ENCODE peak calls at places on chromosome 10, in six cellular contexts. R is hypothalamus; F is lower lobe of right lung; A is stimulated activated CD8-positive, alpha-beta memory T cell treated with anti-CD3 and anti-CD28 coated beads, Interleukin-4, amount 100 ng/mL, for 1 hour; H is choroid plexus epithelial cell; J is posterior vena cava. K is an unnamed sample.

GRCh38 chr10:96450514-96451207 is 63.1 kb downstream of the TLL2 start:
- DNase-seq in A (no peak), R (no peak), J (no peak), H (no peak), F (no peak), K (no peak)

GRCh38 chr10:104032144-104032775 is 53.4 kb downstream of the COL17A1 start:
- DNase-seq in F (no peak), A (no peak), R (no peak), J (no peak), H (no peak), K (no peak)

GRCh38 chr10:132422169-132422691 is 25.2 kb downstream of the PWWP2B start:
- DNase-seq in R (no peak), J (no peak), A (no peak), F (no peak), H (peak), K (no peak)

GRCh38 chr10:16999665-17000451 is 129.8 kb downstream of the CUBN start:
- DNase-seq in F (no peak), R (no peak), H (peak), A (no peak), J (no peak), K (no peak)

GRCh38 chr10:113561214-113561613 is 8.4 kb downstream of the HABP2 start:
- DNase-seq in A (no peak), R (no peak), F (no peak), J (no peak), H (no peak), K (no peak)

GRCh38 chr10:103748020-103748419 is 107.4 kb downstream of the SH3PXD2A start:
- DNase-seq in J (no peak), H (no peak), F (no peak), A (no peak), R (no peak), K (no peak)

GRCh38 chr10:123558651-123559050 is 107.5 kb upstream of the GPR26 start:
- DNase-seq in H (no peak), J (no peak), F (no peak), R (no peak), A (no peak), K (no peak)

GRCh38 chr10:58587676-58588075 is 75.0 kb downstream of the BICC1 start:
- DNase-seq in H (no peak), R (no peak), F (no peak), J (no peak), A (no peak), K (no peak)

GRCh38 chr10:85915245-85915846 is 451.2 kb downstream of the GRID1 start:
- DNase-seq in R (no peak), H (no peak), A (no peak), F (no peak), J (no peak), K (no peak)

GRCh38 chr10:88792656-88793055 is 9.9 kb upstream of the LIPM start:
- DNase-seq in J (no peak), R (no peak), H (peak), A (no peak), F (peak), K (peak)

GRCh38 chr10:62778125-62778524 is 26.4 kb upstream of the ADO start:
- DNase-seq in R (no peak), F (no peak), H (no peak), A (no peak), J (no peak), K (no peak)

K was measured in stimulated activated naive CD8-positive, alpha-beta T cell treated with anti-CD3 and anti-CD28 coated beads, Interleukin-15, Interleukin-2, amounts not matched to agents 100 U/mL and 50 U/mL, for 24 hours.